ENCODE peak calls at places on chromosomes 16 and 17, in five cellular contexts. One of them, this sample, is unnamed.

GRCh38 chr16:67716097-67716496 is 3.0 kb downstream of the GFOD2 start:
- DNase-seq in COR-L47: no peak
- DNase-seq in fibroblast of pulmonary artery: no peak
- DNase-seq in NCI-H2081: no peak
- DNase-seq in stimulated activated CD4-positive, alpha-beta T cell treated with anti-CD3 and anti-CD28 coated beads, TNF-alpha, amount 100 ng/mL, for 4 hours: no peak
- DNase-seq in this sample: no peak

GRCh38 chr17:6069611-6070279 is 434 bp upstream of the WSCD1 start:
- DNase-seq in COR-L47: no peak
- DNase-seq in fibroblast of pulmonary artery: no peak
- DNase-seq in NCI-H2081: peak; percentile 2
- DNase-seq in stimulated activated CD4-positive, alpha-beta T cell treated with anti-CD3 and anti-CD28 coated beads, TNF-alpha, amount 100 ng/mL, for 4 hours: no peak
- DNase-seq in this sample: no peak

GRCh38 chr16:1548727-1549126 is 15.3 kb downstream of the TMEM204 start:
- DNase-seq in COR-L47: no peak
- DNase-seq in fibroblast of pulmonary artery: no peak
- DNase-seq in NCI-H2081: peak; percentile 51
- DNase-seq in stimulated activated CD4-positive, alpha-beta T cell treated with anti-CD3 and anti-CD28 coated beads, TNF-alpha, amount 100 ng/mL, for 4 hours: no peak
- DNase-seq in this sample: no peak

GRCh38 chr16:22012241-22012640 is 4.3 kb downstream of the MOSMO start:
- DNase-seq in COR-L47: no peak
- DNase-seq in fibroblast of pulmonary artery: no peak
- DNase-seq in NCI-H2081: no peak
- DNase-seq in stimulated activated CD4-positive, alpha-beta T cell treated with anti-CD3 and anti-CD28 coated beads, TNF-alpha, amount 100 ng/mL, for 4 hours: no peak
- DNase-seq in this sample: no peak

GRCh38 chr16:49592507-49593422 is 219.2 kb downstream of the C16orf78 start:
- DNase-seq in COR-L47: peak; percentile 28
- DNase-seq in fibroblast of pulmonary artery: peak; percentile 41
- DNase-seq in NCI-H2081: no peak
- DNase-seq in stimulated activated CD4-positive, alpha-beta T cell treated with anti-CD3 and anti-CD28 coated beads, TNF-alpha, amount 100 ng/mL, for 4 hours: peak; percentile 8
- DNase-seq in this sample: peak; percentile 76

GRCh38 chr16:610513-611381 is 20.0 kb upstream of the WFIKKN1 start:
- DNase-seq in COR-L47: no peak
- DNase-seq in fibroblast of pulmonary artery: no peak
- DNase-seq in NCI-H2081: no peak
- DNase-seq in stimulated activated CD4-positive, alpha-beta T cell treated with anti-CD3 and anti-CD28 coated beads, TNF-alpha, amount 100 ng/mL, for 4 hours: no peak
- DNase-seq in this sample: peak; percentile 64

GRCh38 chr17:29059281-29059680 is 16.3 kb downstream of the PIPOX start:
- DNase-seq in COR-L47: no peak
- DNase-seq in fibroblast of pulmonary artery: peak; percentile 65
- DNase-seq in NCI-H2081: no peak
- DNase-seq in stimulated activated CD4-positive, alpha-beta T cell treated with anti-CD3 and anti-CD28 coated beads, TNF-alpha, amount 100 ng/mL, for 4 hours: no peak
- DNase-seq in this sample: no peak

GRCh38 chr17:28916302-28916934 is 13.5 kb upstream of the DHRS13 start:
- DNase-seq in COR-L47: peak; percentile 26
- DNase-seq in fibroblast of pulmonary artery: peak; percentile 64
- DNase-seq in NCI-H2081: peak; percentile 19
- DNase-seq in stimulated activated CD4-positive, alpha-beta T cell treated with anti-CD3 and anti-CD28 coated beads, TNF-alpha, amount 100 ng/mL, for 4 hours: no peak
- DNase-seq in this sample: peak; percentile 73

GRCh38 chr17:48603959-48604769 is 622 bp downstream of the HOXB6 start:
- DNase-seq in COR-L47: no peak
- DNase-seq in fibroblast of pulmonary artery: no peak
- DNase-seq in NCI-H2081: no peak
- DNase-seq in stimulated activated CD4-positive, alpha-beta T cell treated with anti-CD3 and anti-CD28 coated beads, TNF-alpha, amount 100 ng/mL, for 4 hours: no peak
- DNase-seq in this sample: no peak

GRCh38 chr17:41394254-41395016 is 3.0 kb downstream of the KRT31 start:
- DNase-seq in COR-L47: no peak
- DNase-seq in fibroblast of pulmonary artery: no peak
- DNase-seq in NCI-H2081: no peak
- DNase-seq in stimulated activated CD4-positive, alpha-beta T cell treated with anti-CD3 and anti-CD28 coated beads, TNF-alpha, amount 100 ng/mL, for 4 hours: no peak
- DNase-seq in this sample: no peak

GRCh38 chr16:10080031-10080772 is 102.0 kb downstream of the GRIN2A start:
- DNase-seq in COR-L47: no peak
- DNase-seq in fibroblast of pulmonary artery: peak; percentile 43
- DNase-seq in NCI-H2081: no peak
- DNase-seq in stimulated activated CD4-positive, alpha-beta T cell treated with anti-CD3 and anti-CD28 coated beads, TNF-alpha, amount 100 ng/mL, for 4 hours: no peak
- DNase-seq in this sample: no peak

GRCh38 chr17:70169707-70170597 is 620 bp downstream of the KCNJ2 start:
- DNase-seq in COR-L47: no peak
- DNase-seq in fibroblast of pulmonary artery: peak; percentile 31
- DNase-seq in NCI-H2081: no peak
- DNase-seq in stimulated activated CD4-positive, alpha-beta T cell treated with anti-CD3 and anti-CD28 coated beads, TNF-alpha, amount 100 ng/mL, for 4 hours: no peak
- DNase-seq in this sample: no peak

GRCh38 chr17:4485676-4486646 is 12.7 kb upstream of the SPNS2 start:
- DNase-seq in COR-L47: no peak
- DNase-seq in fibroblast of pulmonary artery: no peak
- DNase-seq in NCI-H2081: no peak
- DNase-seq in stimulated activated CD4-positive, alpha-beta T cell treated with anti-CD3 and anti-CD28 coated beads, TNF-alpha, amount 100 ng/mL, for 4 hours: peak; percentile 45
- DNase-seq in this sample: no peak

GRCh38 chr17:50575581-50576210 is 15.2 kb downstream of the CACNA1G start:
- DNase-seq in COR-L47: no peak
- DNase-seq in fibroblast of pulmonary artery: no peak
- DNase-seq in NCI-H2081: no peak
- DNase-seq in stimulated activated CD4-positive, alpha-beta T cell treated with anti-CD3 and anti-CD28 coated beads, TNF-alpha, amount 100 ng/mL, for 4 hours: no peak
- DNase-seq in this sample: peak; percentile 55

GRCh38 chr17:37802061-37802460 is 57.2 kb upstream of the HNF1B start:
- DNase-seq in COR-L47: no peak
- DNase-seq in fibroblast of pulmonary artery: no peak
- DNase-seq in NCI-H2081: no peak
- DNase-seq in stimulated activated CD4-positive, alpha-beta T cell treated with anti-CD3 and anti-CD28 coated beads, TNF-alpha, amount 100 ng/mL, for 4 hours: no peak
- DNase-seq in this sample: no peak

GRCh38 chr17:56269509-56269908 is 116.2 kb downstream of the ANKFN1 start:
- DNase-seq in COR-L47: no peak
- DNase-seq in fibroblast of pulmonary artery: no peak
- DNase-seq in NCI-H2081: no peak
- DNase-seq in stimulated activated CD4-positive, alpha-beta T cell treated with anti-CD3 and anti-CD28 coated beads, TNF-alpha, amount 100 ng/mL, for 4 hours: no peak
- DNase-seq in this sample: no peak

GRCh38 chr17:6313835-6314234 is 121.1 kb downstream of the AIPL1 start:
- DNase-seq in COR-L47: no peak
- DNase-seq in fibroblast of pulmonary artery: no peak
- DNase-seq in NCI-H2081: no peak
- DNase-seq in stimulated activated CD4-positive, alpha-beta T cell treated with anti-CD3 and anti-CD28 coated beads, TNF-alpha, amount 100 ng/mL, for 4 hours: no peak
- DNase-seq in this sample: no peak

GRCh38 chr16:22322021-22322471 is 24.8 kb downstream of the POLR3E start:
- DNase-seq in COR-L47: no peak
- DNase-seq in fibroblast of pulmonary artery: no peak
- DNase-seq in NCI-H2081: peak; percentile 21
- DNase-seq in stimulated activated CD4-positive, alpha-beta T cell treated with anti-CD3 and anti-CD28 coated beads, TNF-alpha, amount 100 ng/mL, for 4 hours: no peak
- DNase-seq in this sample: no peak

GRCh38 chr16:77290451-77291110 is 91.4 kb downstream of the SYCE1L start:
- DNase-seq in COR-L47: peak; percentile 40
- DNase-seq in fibroblast of pulmonary artery: peak; percentile 63
- DNase-seq in NCI-H2081: peak; percentile 46
- DNase-seq in stimulated activated CD4-positive, alpha-beta T cell treated with anti-CD3 and anti-CD28 coated beads, TNF-alpha, amount 100 ng/mL, for 4 hours: no peak
- DNase-seq in this sample: no peak

GRCh38 chr17:71963791-71964190 is 157.0 kb upstream of the SOX9 start:
- DNase-seq in COR-L47: no peak
- DNase-seq in fibroblast of pulmonary artery: no peak
- DNase-seq in NCI-H2081: no peak
- DNase-seq in stimulated activated CD4-positive, alpha-beta T cell treated with anti-CD3 and anti-CD28 coated beads, TNF-alpha, amount 100 ng/mL, for 4 hours: no peak
- DNase-seq in this sample: no peak

This sample was measured in Karpas-422.